ENCODE peak calls at places on chromosomes 2 and 18, in five cellular contexts. One of them, this sample, is unnamed.

GRCh38 chr2:205925373-205926337 is 160.3 kb downstream of the INO80D start:
- DNase-seq in IMR-90: peak; percentile 51
- DNase-seq in MM.1S: peak; percentile 62
- DNase-seq in astrocyte: peak; percentile 21
- DNase-seq in mammary epithelial cell: peak; percentile 48
- DNase-seq in this sample: peak; percentile 91

GRCh38 chr18:30280861-30281470 is 761.6 kb downstream of the DSC3 start:
- DNase-seq in IMR-90: peak; percentile 59
- DNase-seq in MM.1S: peak; percentile 46
- DNase-seq in astrocyte: peak; percentile 21
- DNase-seq in mammary epithelial cell: peak; percentile 53
- DNase-seq in this sample: no peak

GRCh38 chr2:196592331-196592911 is 47.1 kb upstream of the CCDC150 start:
- DNase-seq in IMR-90: peak; percentile 49
- DNase-seq in MM.1S: no peak
- DNase-seq in astrocyte: peak; percentile 46
- DNase-seq in mammary epithelial cell: peak; percentile 27
- DNase-seq in this sample: no peak

GRCh38 chr18:35463050-35463449 is 34.7 kb downstream of the INO80C start:
- DNase-seq in IMR-90: no peak
- DNase-seq in MM.1S: no peak
- DNase-seq in astrocyte: peak; percentile 15
- DNase-seq in mammary epithelial cell: no peak
- DNase-seq in this sample: no peak

GRCh38 chr2:121977326-121977725 is 221.9 kb downstream of the TSN start:
- DNase-seq in IMR-90: no peak
- DNase-seq in MM.1S: no peak
- DNase-seq in astrocyte: no peak
- DNase-seq in mammary epithelial cell: no peak
- DNase-seq in this sample: no peak

GRCh38 chr2:161104054-161104553 is 56.1 kb upstream of the TANK start:
- DNase-seq in IMR-90: no peak
- DNase-seq in MM.1S: peak; percentile 74
- DNase-seq in astrocyte: no peak
- DNase-seq in mammary epithelial cell: peak; percentile 42
- DNase-seq in this sample: no peak

GRCh38 chr2:217623513-217623912 is 379.3 kb downstream of the TNS1 start:
- DNase-seq in IMR-90: no peak
- DNase-seq in MM.1S: no peak
- DNase-seq in astrocyte: no peak
- DNase-seq in mammary epithelial cell: no peak
- DNase-seq in this sample: no peak

GRCh38 chr2:1081411-1082225 is 131.0 kb downstream of the SNTG2 start:
- DNase-seq in IMR-90: peak; percentile 28
- DNase-seq in MM.1S: no peak
- DNase-seq in astrocyte: no peak
- DNase-seq in mammary epithelial cell: no peak
- DNase-seq in this sample: no peak

GRCh38 chr2:1227289-1227900 is 185.9 kb upstream of the TPO start:
- DNase-seq in IMR-90: no peak
- DNase-seq in MM.1S: no peak
- DNase-seq in astrocyte: no peak
- DNase-seq in mammary epithelial cell: no peak
- DNase-seq in this sample: peak; percentile 78

GRCh38 chr18:56068701-56069100 is 480.7 kb upstream of the TCF4 start:
- DNase-seq in IMR-90: no peak
- DNase-seq in MM.1S: no peak
- DNase-seq in astrocyte: no peak
- DNase-seq in mammary epithelial cell: no peak
- DNase-seq in this sample: no peak

GRCh38 chr2:105919826-105920225 is 175.1 kb downstream of the NCK2 start:
- DNase-seq in IMR-90: peak; percentile 62
- DNase-seq in MM.1S: no peak
- DNase-seq in astrocyte: peak; percentile 4
- DNase-seq in mammary epithelial cell: peak; percentile 66
- DNase-seq in this sample: no peak

GRCh38 chr2:11546072-11546471 is 12.2 kb downstream of the GREB1 start:
- DNase-seq in IMR-90: no peak
- DNase-seq in MM.1S: no peak
- DNase-seq in astrocyte: no peak
- DNase-seq in mammary epithelial cell: no peak
- DNase-seq in this sample: no peak

GRCh38 chr2:25252291-25253152 is 84.1 kb upstream of the POMC start:
- DNase-seq in IMR-90: peak; percentile 14
- DNase-seq in MM.1S: peak; percentile 8
- DNase-seq in astrocyte: peak; percentile 44
- DNase-seq in mammary epithelial cell: no peak
- DNase-seq in this sample: peak; percentile 91

GRCh38 chr2:40208478-40208877 is 243.4 kb downstream of the SLC8A1 start:
- DNase-seq in IMR-90: no peak
- DNase-seq in MM.1S: no peak
- DNase-seq in astrocyte: no peak
- DNase-seq in mammary epithelial cell: no peak
- DNase-seq in this sample: no peak

GRCh38 chr2:217074576-217075224 is 214.8 kb upstream of the TNP1 start:
- DNase-seq in IMR-90: peak; percentile 60
- DNase-seq in MM.1S: no peak
- DNase-seq in astrocyte: peak; percentile 48
- DNase-seq in mammary epithelial cell: no peak
- DNase-seq in this sample: no peak

GRCh38 chr2:28661589-28662001 is 90.0 kb upstream of the PPP1CB start:
- DNase-seq in IMR-90: peak; percentile 88
- DNase-seq in MM.1S: no peak
- DNase-seq in astrocyte: peak; percentile 80
- DNase-seq in mammary epithelial cell: peak; percentile 78
- DNase-seq in this sample: peak; percentile 85

GRCh38 chr2:105557021-105557420 is 158.2 kb upstream of the FHL2 start:
- DNase-seq in IMR-90: no peak
- DNase-seq in MM.1S: no peak
- DNase-seq in astrocyte: no peak
- DNase-seq in mammary epithelial cell: no peak
- DNase-seq in this sample: peak; percentile 85

GRCh38 chr2:134377730-134378129 is 123.9 kb downstream of the MGAT5 start:
- DNase-seq in IMR-90: no peak
- DNase-seq in MM.1S: no peak
- DNase-seq in astrocyte: no peak
- DNase-seq in mammary epithelial cell: no peak
- DNase-seq in this sample: no peak

GRCh38 chr2:15718103-15718943 is 126.7 kb downstream of the DDX1 start:
- DNase-seq in IMR-90: no peak
- DNase-seq in MM.1S: no peak
- DNase-seq in astrocyte: no peak
- DNase-seq in mammary epithelial cell: no peak
- DNase-seq in this sample: no peak

GRCh38 chr2:85737481-85737880 is 16.3 kb upstream of the ATOH8 start:
- DNase-seq in IMR-90: peak; percentile 87
- DNase-seq in MM.1S: no peak
- DNase-seq in astrocyte: peak; percentile 85
- DNase-seq in mammary epithelial cell: peak; percentile 41
- DNase-seq in this sample: peak; percentile 66

GRCh38 chr2:2647156-2647555 is 316.1 kb upstream of the MYT1L start:
- DNase-seq in IMR-90: peak; percentile 2
- DNase-seq in MM.1S: peak; percentile 7
- DNase-seq in astrocyte: peak; percentile 16
- DNase-seq in mammary epithelial cell: peak; percentile 2
- DNase-seq in this sample: no peak

GRCh38 chr2:205754285-205754923 is 72.1 kb downstream of the NRP2 start:
- DNase-seq in IMR-90: no peak
- DNase-seq in MM.1S: no peak
- DNase-seq in astrocyte: no peak
- DNase-seq in mammary epithelial cell: no peak
- DNase-seq in this sample: no peak

GRCh38 chr18:61606068-61606660 is 272.9 kb downstream of the CDH20 start:
- DNase-seq in IMR-90: peak; percentile 39
- DNase-seq in MM.1S: no peak
- DNase-seq in astrocyte: peak; percentile 50
- DNase-seq in mammary epithelial cell: peak; percentile 45
- DNase-seq in this sample: peak; percentile 81

GRCh38 chr18:22214731-22215528 is 45.5 kb downstream of the GATA6 start:
- DNase-seq in IMR-90: peak; percentile 57
- DNase-seq in MM.1S: no peak
- DNase-seq in astrocyte: peak; percentile 32
- DNase-seq in mammary epithelial cell: peak; percentile 49
- DNase-seq in this sample: no peak

GRCh38 chr2:58640042-58640441 is 398.9 kb upstream of the FANCL start:
- DNase-seq in IMR-90: no peak
- DNase-seq in MM.1S: no peak
- DNase-seq in astrocyte: no peak
- DNase-seq in mammary epithelial cell: no peak
- DNase-seq in this sample: no peak

GRCh38 chr2:58641001-58641400 is 399.9 kb upstream of the FANCL start:
- DNase-seq in IMR-90: no peak
- DNase-seq in MM.1S: no peak
- DNase-seq in astrocyte: no peak
- DNase-seq in mammary epithelial cell: no peak
- DNase-seq in this sample: no peak

GRCh38 chr2:58649746-58650145 is 408.6 kb upstream of the FANCL start:
- DNase-seq in IMR-90: no peak
- DNase-seq in MM.1S: no peak
- DNase-seq in astrocyte: peak; percentile 13
- DNase-seq in mammary epithelial cell: no peak
- DNase-seq in this sample: no peak

GRCh38 chr2:58650781-58651180 is 409.7 kb upstream of the FANCL start:
- DNase-seq in IMR-90: no peak
- DNase-seq in MM.1S: no peak
- DNase-seq in astrocyte: no peak
- DNase-seq in mammary epithelial cell: no peak
- DNase-seq in this sample: no peak

DNA sequence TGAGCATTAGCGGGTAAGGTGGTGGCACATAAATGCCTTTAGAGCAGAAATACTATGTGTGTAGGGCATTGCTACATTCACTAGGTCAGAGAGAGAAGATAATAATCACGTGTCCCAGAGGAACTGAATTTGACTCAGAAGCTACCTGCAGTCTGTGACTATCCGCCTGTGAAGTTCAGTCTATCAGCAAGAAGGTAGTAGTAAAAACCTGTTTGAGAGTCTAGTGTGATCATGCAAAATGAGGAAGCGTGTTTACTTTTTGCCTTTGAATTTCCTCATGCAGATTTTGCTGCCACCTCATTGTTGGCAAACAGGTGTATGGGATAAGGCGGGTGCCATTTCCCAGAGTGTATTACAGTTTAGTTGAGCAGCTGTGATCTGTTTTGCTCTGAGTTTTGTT is 403.9 kb upstream of the FANCL start:
- DNase-seq in IMR-90: no peak
- DNase-seq in MM.1S: no peak
- DNase-seq in astrocyte: no peak
- DNase-seq in mammary epithelial cell: no peak
- DNase-seq in this sample: no peak
- H3K4me3 ChIP-seq in IMR-90: no peak overlapping the region
- H3K4me3 ChIP-seq in MM.1S: no peak overlapping the region
- H3K4me3 ChIP-seq in astrocyte: no peak overlapping the region
- H3K4me3 ChIP-seq in mammary epithelial cell: no peak overlapping the region
- H3K4me3 ChIP-seq in this sample: no peak overlapping the region

DNA sequence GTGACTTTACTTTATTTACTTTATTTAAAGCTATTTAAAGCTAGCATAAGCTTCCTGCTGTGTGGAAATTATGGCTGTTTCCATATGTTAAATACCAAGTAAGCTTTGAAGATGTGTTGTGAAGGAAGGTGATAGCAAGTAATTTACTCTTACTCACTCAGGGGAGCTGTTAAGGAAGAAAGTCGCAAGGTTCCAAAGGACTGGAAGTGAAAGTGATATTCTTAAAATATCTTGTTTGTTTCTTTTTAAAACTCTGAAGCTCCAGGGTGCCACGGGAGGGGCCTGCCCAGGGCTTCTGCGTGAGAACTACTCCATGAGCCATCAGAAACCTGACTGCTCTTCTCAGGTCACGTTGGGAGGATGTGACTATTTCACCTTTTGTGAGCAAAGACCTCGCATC is 272.9 kb downstream of the NEDD4L start:
- DNase-seq in IMR-90: no peak
- DNase-seq in MM.1S: no peak
- DNase-seq in astrocyte: no peak
- DNase-seq in mammary epithelial cell: no peak
- DNase-seq in this sample: no peak
- H3K4me1 ChIP-seq in IMR-90: peaks cover 15% of the 10 kb centered on the region
- H3K4me1 ChIP-seq in MM.1S: no peaks in the 10 kb centered on the region
- H3K4me1 ChIP-seq in astrocyte: peaks cover 36% of the 10 kb centered on the region
- H3K4me1 ChIP-seq in mammary epithelial cell: peaks cover 48% of the 10 kb centered on the region
- H3K4me1 ChIP-seq in this sample: peaks cover 21% of the 10 kb centered on the region

DNA sequence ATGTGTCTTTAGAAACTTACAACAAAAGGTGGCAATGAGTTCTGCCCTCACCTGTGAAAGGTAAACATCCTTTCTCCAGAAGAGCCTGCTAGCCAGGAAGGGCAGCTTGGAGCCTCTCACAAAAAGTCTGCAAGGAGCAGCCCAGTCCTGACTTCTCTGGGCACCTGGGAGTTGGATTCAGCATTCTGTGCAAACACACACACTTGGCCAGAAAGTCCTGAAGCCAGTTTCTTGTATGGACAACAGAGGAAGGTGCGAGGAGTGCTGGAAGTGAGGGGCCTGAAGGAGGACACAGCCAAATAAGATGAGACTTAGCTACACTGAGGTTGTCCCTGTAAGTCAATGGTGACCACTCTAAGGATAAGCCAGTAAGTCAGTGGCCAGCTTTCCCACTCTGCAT is 52.4 kb upstream of the SLC1A4 start:
- DNase-seq in IMR-90: no peak
- DNase-seq in MM.1S: no peak
- DNase-seq in astrocyte: no peak
- DNase-seq in mammary epithelial cell: no peak
- DNase-seq in this sample: no peak
- H3K9ac ChIP-seq in IMR-90: no peak overlapping the region
- H3K9ac ChIP-seq in MM.1S: peak overlapping the region; percentile 89
- H3K9ac ChIP-seq in astrocyte: no peak overlapping the region
- H3K9ac ChIP-seq in mammary epithelial cell: no peak overlapping the region
- H3K9ac ChIP-seq in this sample: no peak overlapping the region

GRCh38 chr2:159285929-159286708 is at the start of gene WDSUB1:
- DNase-seq in IMR-90: peak; percentile 71
- DNase-seq in MM.1S: peak; percentile 35
- DNase-seq in astrocyte: peak; percentile 33
- DNase-seq in mammary epithelial cell: peak; percentile 65
- DNase-seq in this sample: peak; percentile 94

GRCh38 chr2:159286709-159287441 is 372 bp upstream of the WDSUB1 start:
- DNase-seq in IMR-90: peak; percentile 89
- DNase-seq in MM.1S: peak; percentile 99
- DNase-seq in astrocyte: peak; percentile 68
- DNase-seq in mammary epithelial cell: peak; percentile 95
- DNase-seq in this sample: peak; percentile 100

GRCh38 chr2:159281002-159281401 is 5.5 kb downstream of the WDSUB1 start:
- DNase-seq in IMR-90: no peak
- DNase-seq in MM.1S: no peak
- DNase-seq in astrocyte: no peak
- DNase-seq in mammary epithelial cell: no peak
- DNase-seq in this sample: no peak

GRCh38 chr2:159285433-159285832 is 1.1 kb downstream of the WDSUB1 start:
- DNase-seq in IMR-90: no peak
- DNase-seq in MM.1S: no peak
- DNase-seq in astrocyte: no peak
- DNase-seq in mammary epithelial cell: no peak
- DNase-seq in this sample: no peak

DNA sequence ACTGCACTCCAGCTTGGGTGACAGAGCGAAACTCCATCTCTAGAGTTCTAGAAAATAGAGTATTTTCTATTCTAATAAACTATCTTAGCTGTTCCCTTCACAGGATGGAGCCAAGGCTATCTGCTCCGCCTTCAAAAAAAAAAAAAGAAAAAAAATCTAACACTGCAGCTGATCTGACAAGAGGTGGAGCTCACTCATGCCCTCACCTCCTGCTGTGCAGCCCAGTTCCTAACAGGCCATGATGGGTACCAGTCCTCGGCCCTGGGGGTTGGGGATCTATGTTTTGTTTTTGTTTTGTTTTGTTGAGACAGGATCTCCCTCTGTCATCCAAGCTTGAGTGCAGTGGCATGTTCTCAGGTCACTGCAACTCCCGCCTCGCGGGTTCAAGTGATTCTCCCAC is 3.0 kb downstream of the WDSUB1 start:
- DNase-seq in IMR-90: no peak
- DNase-seq in MM.1S: no peak
- DNase-seq in astrocyte: no peak
- DNase-seq in mammary epithelial cell: no peak
- DNase-seq in this sample: no peak
- H3K4me3 ChIP-seq in IMR-90: no peak overlapping the region
- H3K4me3 ChIP-seq in MM.1S: no peak overlapping the region
- H3K4me3 ChIP-seq in astrocyte: no peak overlapping the region
- H3K4me3 ChIP-seq in mammary epithelial cell: no peak overlapping the region
- H3K4me3 ChIP-seq in this sample: no peak overlapping the region

This sample was measured in kidney.